ENCODE peak calls at places on chromosomes 2 and 18, in seven cellular contexts. One of them, this sample, is unnamed.

GRCh38 chr2:71550801-71551630 is 97.7 kb downstream of the DYSF start:
- DNase-seq in psoas muscle: peak
- DNase-seq in foreskin fibroblast: no peak
- DNase-seq in cardiac muscle cell: no peak
- DNase-seq in transverse colon: no peak
- DNase-seq in prostate gland: no peak
- DNase-seq in A549: no peak
- DNase-seq in this sample: no peak

GRCh38 chr2:86753606-86754005 is 33.5 kb downstream of the RMND5A start:
- DNase-seq in cardiac muscle cell: no peak
- DNase-seq in transverse colon: no peak
- DNase-seq in A549: no peak
- DNase-seq in foreskin fibroblast: no peak
- DNase-seq in psoas muscle: no peak
- DNase-seq in prostate gland: no peak
- DNase-seq in this sample: no peak

GRCh38 chr2:11753886-11754704 is 7.7 kb downstream of the LPIN1 start:
- DNase-seq in foreskin fibroblast: peak
- DNase-seq in cardiac muscle cell: no peak
- DNase-seq in A549: peak
- DNase-seq in prostate gland: peak
- DNase-seq in psoas muscle: no peak
- DNase-seq in transverse colon: peak
- DNase-seq in this sample: peak

GRCh38 chr2:102514061-102514785 is 41.2 kb downstream of the SLC9A4 start:
- DNase-seq in cardiac muscle cell: no peak
- DNase-seq in transverse colon: no peak
- DNase-seq in psoas muscle: no peak
- DNase-seq in foreskin fibroblast: peak
- DNase-seq in prostate gland: no peak
- DNase-seq in A549: peak
- DNase-seq in this sample: peak

GRCh38 chr2:147862859-147863516 is 18.2 kb downstream of the ACVR2A start:
- DNase-seq in foreskin fibroblast: no peak
- DNase-seq in prostate gland: no peak
- DNase-seq in cardiac muscle cell: no peak
- DNase-seq in transverse colon: no peak
- DNase-seq in psoas muscle: no peak
- DNase-seq in A549: no peak
- DNase-seq in this sample: no peak

GRCh38 chr18:12651651-12652050 is 6.3 kb downstream of the SPIRE1 start:
- DNase-seq in psoas muscle: no peak
- DNase-seq in prostate gland: no peak
- DNase-seq in cardiac muscle cell: no peak
- DNase-seq in transverse colon: no peak
- DNase-seq in A549: no peak
- DNase-seq in foreskin fibroblast: no peak
- DNase-seq in this sample: no peak

GRCh38 chr2:135882415-135882814 is 6.2 kb upstream of the MCM6 start:
- DNase-seq in cardiac muscle cell: no peak
- DNase-seq in psoas muscle: no peak
- DNase-seq in A549: no peak
- DNase-seq in foreskin fibroblast: no peak
- DNase-seq in transverse colon: no peak
- DNase-seq in prostate gland: no peak
- DNase-seq in this sample: no peak

GRCh38 chr2:221156335-221156734 is 415.8 kb downstream of the EPHA4 start:
- DNase-seq in prostate gland: no peak
- DNase-seq in cardiac muscle cell: no peak
- DNase-seq in psoas muscle: no peak
- DNase-seq in foreskin fibroblast: no peak
- DNase-seq in A549: no peak
- DNase-seq in transverse colon: no peak
- DNase-seq in this sample: no peak

GRCh38 chr2:222057249-222058073 is 241.3 kb downstream of the PAX3 start:
- DNase-seq in prostate gland: no peak
- DNase-seq in A549: no peak
- DNase-seq in psoas muscle: no peak
- DNase-seq in transverse colon: no peak
- DNase-seq in cardiac muscle cell: peak
- DNase-seq in foreskin fibroblast: peak
- DNase-seq in this sample: no peak

GRCh38 chr2:23944527-23944926 is 4.3 kb downstream of the UBXN2A start:
- DNase-seq in foreskin fibroblast: peak
- DNase-seq in transverse colon: no peak
- DNase-seq in prostate gland: no peak
- DNase-seq in A549: no peak
- DNase-seq in psoas muscle: no peak
- DNase-seq in cardiac muscle cell: no peak
- DNase-seq in this sample: no peak

GRCh38 chr18:11663630-11664029 is 25.4 kb upstream of the GNAL start:
- DNase-seq in psoas muscle: no peak
- DNase-seq in A549: no peak
- DNase-seq in foreskin fibroblast: no peak
- DNase-seq in transverse colon: no peak
- DNase-seq in prostate gland: no peak
- DNase-seq in cardiac muscle cell: no peak
- DNase-seq in this sample: no peak

GRCh38 chr18:11887305-11888262 is 20.5 kb downstream of the MPPE1 start:
- DNase-seq in foreskin fibroblast: no peak
- DNase-seq in psoas muscle: no peak
- DNase-seq in transverse colon: peak
- DNase-seq in cardiac muscle cell: no peak
- DNase-seq in prostate gland: no peak
- DNase-seq in A549: peak
- DNase-seq in this sample: no peak

GRCh38 chr2:119307419-119308140 is 59.1 kb downstream of the C2orf76 start:
- DNase-seq in foreskin fibroblast: no peak
- DNase-seq in prostate gland: no peak
- DNase-seq in cardiac muscle cell: no peak
- DNase-seq in transverse colon: no peak
- DNase-seq in psoas muscle: no peak
- DNase-seq in A549: no peak
- DNase-seq in this sample: no peak

GRCh38 chr18:34651586-34652369 is 58.3 kb upstream of the DTNA start:
- DNase-seq in cardiac muscle cell: no peak
- DNase-seq in psoas muscle: no peak
- DNase-seq in A549: no peak
- DNase-seq in foreskin fibroblast: no peak
- DNase-seq in transverse colon: no peak
- DNase-seq in prostate gland: no peak
- DNase-seq in this sample: no peak

GRCh38 chr2:47269316-47270232 is 114.5 kb upstream of the STPG4 start:
- DNase-seq in prostate gland: peak
- DNase-seq in cardiac muscle cell: no peak
- DNase-seq in psoas muscle: peak
- DNase-seq in foreskin fibroblast: peak
- DNase-seq in A549: peak
- DNase-seq in transverse colon: peak
- DNase-seq in this sample: peak

GRCh38 chr18:48412339-48412929 is 3.3 kb upstream of the ZBTB7C start:
- DNase-seq in foreskin fibroblast: peak
- DNase-seq in prostate gland: no peak
- DNase-seq in cardiac muscle cell: peak
- DNase-seq in psoas muscle: no peak
- DNase-seq in A549: peak
- DNase-seq in transverse colon: peak
- DNase-seq in this sample: no peak

GRCh38 chr2:205613970-205614559 is 68.2 kb upstream of the NRP2 start:
- DNase-seq in psoas muscle: no peak
- DNase-seq in transverse colon: peak
- DNase-seq in A549: no peak
- DNase-seq in foreskin fibroblast: no peak
- DNase-seq in prostate gland: no peak
- DNase-seq in cardiac muscle cell: no peak
- DNase-seq in this sample: no peak

GRCh38 chr2:40434638-40435296 is 17.1 kb downstream of the SLC8A1 start:
- DNase-seq in psoas muscle: no peak
- DNase-seq in A549: peak
- DNase-seq in cardiac muscle cell: no peak
- DNase-seq in transverse colon: no peak
- DNase-seq in foreskin fibroblast: peak
- DNase-seq in prostate gland: no peak
- DNase-seq in this sample: peak

GRCh38 chr18:28767781-28768211 is 590.9 kb upstream of the CDH2 start:
- DNase-seq in cardiac muscle cell: no peak
- DNase-seq in psoas muscle: no peak
- DNase-seq in foreskin fibroblast: peak
- DNase-seq in prostate gland: no peak
- DNase-seq in transverse colon: no peak
- DNase-seq in A549: no peak
- DNase-seq in this sample: peak

GRCh38 chr2:111534816-111535803 is 348.9 kb downstream of the ANAPC1 start:
- DNase-seq in cardiac muscle cell: no peak
- DNase-seq in prostate gland: no peak
- DNase-seq in transverse colon: peak
- DNase-seq in foreskin fibroblast: peak
- DNase-seq in A549: no peak
- DNase-seq in psoas muscle: no peak
- DNase-seq in this sample: peak

GRCh38 chr2:9717886-9718451 is 87.2 kb upstream of the YWHAQ start:
- DNase-seq in transverse colon: no peak
- DNase-seq in psoas muscle: no peak
- DNase-seq in prostate gland: no peak
- DNase-seq in foreskin fibroblast: no peak
- DNase-seq in A549: no peak
- DNase-seq in cardiac muscle cell: no peak
- DNase-seq in this sample: no peak

GRCh38 chr2:154375625-154376020 is 322.9 kb upstream of the KCNJ3 start:
- DNase-seq in psoas muscle: no peak
- DNase-seq in prostate gland: no peak
- DNase-seq in transverse colon: no peak
- DNase-seq in cardiac muscle cell: peak
- DNase-seq in A549: peak
- DNase-seq in foreskin fibroblast: peak
- DNase-seq in this sample: no peak

GRCh38 chr2:39304200-39304599 is 60.4 kb upstream of the CDKL4 start:
- DNase-seq in cardiac muscle cell: no peak
- DNase-seq in A549: no peak
- DNase-seq in prostate gland: no peak
- DNase-seq in foreskin fibroblast: no peak
- DNase-seq in transverse colon: no peak
- DNase-seq in psoas muscle: no peak
- DNase-seq in this sample: peak

GRCh38 chr2:30164131-30164925 is 17.5 kb downstream of the YPEL5 start:
- DNase-seq in A549: no peak
- DNase-seq in psoas muscle: no peak
- DNase-seq in cardiac muscle cell: no peak
- DNase-seq in transverse colon: no peak
- DNase-seq in prostate gland: no peak
- DNase-seq in foreskin fibroblast: peak
- DNase-seq in this sample: no peak

GRCh38 chr18:11567391-11567790 is 42.0 kb upstream of the SLC35G4 start:
- DNase-seq in psoas muscle: no peak
- DNase-seq in foreskin fibroblast: no peak
- DNase-seq in prostate gland: no peak
- DNase-seq in transverse colon: no peak
- DNase-seq in A549: no peak
- DNase-seq in cardiac muscle cell: no peak
- DNase-seq in this sample: no peak

GRCh38 chr2:28951910-28952805 is 28.9 kb upstream of the TOGARAM2 start:
- DNase-seq in A549: peak
- DNase-seq in foreskin fibroblast: peak
- DNase-seq in psoas muscle: peak
- DNase-seq in transverse colon: no peak
- DNase-seq in prostate gland: no peak
- DNase-seq in cardiac muscle cell: no peak
- DNase-seq in this sample: no peak

GRCh38 chr2:60839126-60839813 is 42.1 kb upstream of the REL start:
- DNase-seq in cardiac muscle cell: no peak
- DNase-seq in A549: no peak
- DNase-seq in psoas muscle: no peak
- DNase-seq in transverse colon: no peak
- DNase-seq in prostate gland: no peak
- DNase-seq in foreskin fibroblast: no peak
- DNase-seq in this sample: no peak
- TF ChIP-seq CTCF in cardiac muscle cell: no peak
- TF ChIP-seq CTCF in A549: no peak
- TF ChIP-seq CTCF in psoas muscle: no peak
- TF ChIP-seq CTCF in transverse colon: no peak
- TF ChIP-seq CTCF in prostate gland: no peak
- TF ChIP-seq CTCF in foreskin fibroblast: no peak
- TF ChIP-seq CTCF in this sample: no peak

DNA sequence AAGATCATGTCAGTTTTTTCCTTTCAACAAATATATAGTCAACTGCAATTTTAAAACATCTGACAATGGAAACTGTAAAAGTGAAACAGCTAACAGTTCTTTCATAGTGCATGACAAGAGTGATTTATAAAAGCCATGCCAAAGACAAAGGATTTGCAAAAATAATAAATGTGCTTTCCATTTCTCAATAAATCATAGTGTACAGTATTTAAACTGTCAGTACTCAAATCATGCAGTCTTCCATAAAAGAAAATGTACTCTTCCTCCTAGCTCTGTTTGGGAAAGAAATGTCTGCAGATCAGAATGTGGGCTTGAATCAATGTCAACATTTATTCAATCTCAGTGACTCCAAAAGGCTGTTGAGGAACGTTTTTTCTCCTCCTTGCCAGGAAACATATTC is 131.7 kb upstream of the PDE1A start:
- DNase-seq in foreskin fibroblast: no peak
- DNase-seq in A549: no peak
- DNase-seq in cardiac muscle cell: no peak
- DNase-seq in prostate gland: no peak
- DNase-seq in psoas muscle: no peak
- DNase-seq in transverse colon: no peak
- DNase-seq in this sample: no peak
- TF ChIP-seq CTCF in foreskin fibroblast: no peak
- TF ChIP-seq CTCF in A549: no peak
- TF ChIP-seq CTCF in cardiac muscle cell: no peak
- TF ChIP-seq CTCF in prostate gland: no peak
- TF ChIP-seq CTCF in psoas muscle: no peak
- TF ChIP-seq CTCF in transverse colon: no peak
- TF ChIP-seq CTCF in this sample: no peak

GRCh38 chr2:36389081-36389480 is 33.5 kb downstream of the CRIM1 start:
- DNase-seq in transverse colon: no peak
- DNase-seq in psoas muscle: no peak
- DNase-seq in prostate gland: no peak
- DNase-seq in foreskin fibroblast: peak
- DNase-seq in cardiac muscle cell: peak
- DNase-seq in A549: peak
- DNase-seq in this sample: no peak
- TF ChIP-seq CTCF in transverse colon: no peak
- TF ChIP-seq CTCF in psoas muscle: no peak
- TF ChIP-seq CTCF in prostate gland: no peak
- TF ChIP-seq CTCF in foreskin fibroblast: no peak
- TF ChIP-seq CTCF in cardiac muscle cell: no peak
- TF ChIP-seq CTCF in A549: no peak
- TF ChIP-seq CTCF in this sample: no peak

DNA sequence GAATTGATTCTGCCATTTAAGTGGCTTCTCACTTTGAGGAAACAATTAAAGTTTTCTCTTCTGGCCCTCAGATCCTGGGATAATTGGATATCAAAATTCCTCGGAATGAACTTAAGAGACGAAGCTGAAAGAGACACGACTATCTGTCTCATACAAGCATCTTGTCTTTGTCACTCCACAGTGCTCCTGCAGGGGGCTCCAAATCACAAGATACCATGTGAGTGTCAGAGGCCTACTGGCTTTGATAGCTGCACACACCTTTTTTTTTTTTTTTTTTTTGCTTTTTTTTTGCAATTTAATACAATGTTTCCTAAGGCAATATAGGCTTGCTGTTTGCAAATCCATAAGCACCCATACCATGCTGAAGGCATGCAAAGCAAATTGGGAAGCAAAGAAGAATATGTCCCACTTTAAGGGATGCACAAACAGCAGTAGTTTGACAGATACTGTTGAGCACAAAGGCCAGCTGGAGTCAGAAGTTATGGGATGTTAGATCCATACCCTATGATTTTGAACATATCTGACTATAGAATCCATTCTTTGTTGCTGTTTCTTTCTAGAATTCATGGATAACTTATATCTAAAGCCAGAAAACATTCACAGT is 109.0 kb upstream of the CBLN2 start:
- DNase-seq in foreskin fibroblast: no peak
- DNase-seq in psoas muscle: no peak
- DNase-seq in cardiac muscle cell: peak
- DNase-seq in A549: peak
- DNase-seq in prostate gland: no peak
- DNase-seq in transverse colon: peak
- DNase-seq in this sample: no peak
- TF ChIP-seq CTCF in foreskin fibroblast: no peak
- TF ChIP-seq CTCF in psoas muscle: no peak
- TF ChIP-seq CTCF in cardiac muscle cell: peak
- TF ChIP-seq CTCF in A549: no peak
- TF ChIP-seq CTCF in prostate gland: no peak
- TF ChIP-seq CTCF in transverse colon: no peak
- TF ChIP-seq CTCF in this sample: peak